ENCODE peak calls at places on chromosomes 4 and X, in ten cellular contexts. U is tibial artery, H is brain microvascular endothelial cell, Y is GM06990, W is HAP-1, L is breast epithelium, B is cardiac muscle cell, X is aorta, R is ovary, V is adipocyte. O is an unnamed sample.
A peak's percentile ranks its signal among the peaks of the same experiment; 100 is the strongest.

GRCh38 chrX:134670241-134670811 is 12.1 kb upstream of the PLAC1 start:
- DNase-seq in V (peak; percentile 56), L (peak; percentile 41), W (no peak), U (no peak), X (peak; percentile 47), Y (no peak), H (peak; percentile 29), B (no peak), R (no peak), O (peak; percentile 47)

GRCh38 chr4:114027596-114027995 is 48.1 kb upstream of the ARSJ start:
- DNase-seq in H (no peak), W (no peak), R (no peak), X (no peak), B (no peak), Y (no peak), U (no peak), L (no peak), V (no peak), O (no peak)

GRCh38 chrX:46704767-46705386 is 54.0 kb downstream of the SLC9A7 start:
- DNase-seq in X (no peak), W (no peak), H (peak; percentile 24), L (no peak), U (no peak), V (peak; percentile 13), B (no peak), Y (peak; percentile 61), R (no peak), O (no peak)

GRCh38 chr4:151951727-151952078 is 190.9 kb upstream of the GATB start:
- DNase-seq in R (no peak), V (no peak), Y (no peak), B (no peak), X (no peak), W (no peak), H (no peak), L (no peak), U (no peak), O (no peak)

GRCh38 chrX:118038614-118039365 is 77.8 kb downstream of the KLHL13 start:
- DNase-seq in L (no peak), W (no peak), B (no peak), V (no peak), Y (no peak), H (no peak), R (no peak), U (peak; percentile 72), X (no peak), O (no peak)

GRCh38 chrX:78029663-78030062 is 60.2 kb upstream of the PGAM4 start:
- DNase-seq in B (peak; percentile 10), W (peak; percentile 17), V (peak; percentile 64), U (no peak), L (no peak), X (no peak), R (no peak), Y (no peak), H (peak; percentile 11), O (peak; percentile 9)

GRCh38 chr4:76654796-76655195 is 219.8 kb downstream of the SHROOM3 start:
- DNase-seq in H (no peak), V (peak; percentile 29), L (no peak), B (no peak), Y (no peak), R (no peak), X (no peak), U (no peak), W (no peak), O (no peak)

GRCh38 chrX:39000802-39001201 is 199.5 kb downstream of the MID1IP1 start:
- DNase-seq in W (no peak), L (no peak), U (no peak), R (no peak), B (no peak), H (no peak), X (no peak), V (peak; percentile 9), Y (no peak), O (no peak)

GRCh38 chr4:17785858-17786257 is 4.4 kb upstream of the FAM184B start:
- DNase-seq in Y (no peak), H (no peak), B (no peak), R (no peak), U (no peak), W (no peak), X (no peak), L (no peak), V (no peak), O (no peak)

GRCh38 chr4:82713856-82714255 is 84.7 kb downstream of the SCD5 start:
- DNase-seq in W (no peak), V (no peak), R (no peak), U (no peak), H (peak; percentile 47), X (no peak), L (no peak), Y (no peak), B (no peak), O (no peak)

GRCh38 chrX:18649498-18649951 is 22.4 kb downstream of the RS1 start:
- DNase-seq in V (peak; percentile 7), B (peak; percentile 4), W (no peak), L (no peak), H (no peak), X (no peak), Y (no peak), R (no peak), U (no peak), O (peak; percentile 59)
- H3K4me3 ChIP-seq in V (no peak overlapping the region), B (no peak overlapping the region), W (no peak overlapping the region), L (no peak overlapping the region), H (no peak overlapping the region), X (no peak overlapping the region), Y (no peak overlapping the region), R (no peak overlapping the region), U (no peak overlapping the region), O (no peak overlapping the region)

GRCh38 chr4:67635331-67635730 is 65.6 kb downstream of the UBA6 start:
- DNase-seq in V (no peak), U (no peak), W (no peak), X (no peak), L (no peak), Y (no peak), H (no peak), R (no peak), B (no peak), O (no peak)
- H3K36me3 ChIP-seq in V (peaks cover 58% of the 10 kb centered on the region), U (peaks cover 71% of the 10 kb centered on the region), W (peaks cover 44% of the 10 kb centered on the region), X (peaks cover 2% of the 10 kb centered on the region), L (peaks cover 9% of the 10 kb centered on the region), Y (peaks cover 5% of the 10 kb centered on the region), H (peaks cover 15% of the 10 kb centered on the region), R (no peaks in the 10 kb centered on the region), B (peaks cover 51% of the 10 kb centered on the region), O (peaks cover 9% of the 10 kb centered on the region)

GRCh38 chr4:42398448-42399355 is 1.4 kb downstream of the SHISA3 start:
- DNase-seq in W (peak; percentile 80), Y (no peak), X (peak; percentile 48), H (no peak), R (no peak), U (no peak), V (no peak), B (peak; percentile 49), L (no peak), O (peak; percentile 70)
- H3K27me3 ChIP-seq in W (no peaks in the 10 kb centered on the region), Y (no peaks in the 10 kb centered on the region), X (peaks cover 3% of the 10 kb centered on the region), H (peaks cover 3% of the 10 kb centered on the region), R (no peaks in the 10 kb centered on the region), U (peaks cover 38% of the 10 kb centered on the region), V (peaks cover 32% of the 10 kb centered on the region), B (peaks cover 100% of the 10 kb centered on the region), L (peaks cover 62% of the 10 kb centered on the region), O (peaks cover 68% of the 10 kb centered on the region)

GRCh38 chrX:2540426-2540942 is 39.7 kb upstream of the DHRSX start:
- DNase-seq in Y (no peak), V (no peak), R (no peak), W (no peak), U (no peak), L (no peak), X (no peak), H (no peak), B (no peak), O (no peak)
- H3K4me3 ChIP-seq in Y (no peak overlapping the region), V (no peak overlapping the region), R (no peak overlapping the region), W (no peak overlapping the region), U (no peak overlapping the region), L (no peak overlapping the region), X (no peak overlapping the region), H (no peak overlapping the region), B (no peak overlapping the region), O (no peak overlapping the region)

DNA sequence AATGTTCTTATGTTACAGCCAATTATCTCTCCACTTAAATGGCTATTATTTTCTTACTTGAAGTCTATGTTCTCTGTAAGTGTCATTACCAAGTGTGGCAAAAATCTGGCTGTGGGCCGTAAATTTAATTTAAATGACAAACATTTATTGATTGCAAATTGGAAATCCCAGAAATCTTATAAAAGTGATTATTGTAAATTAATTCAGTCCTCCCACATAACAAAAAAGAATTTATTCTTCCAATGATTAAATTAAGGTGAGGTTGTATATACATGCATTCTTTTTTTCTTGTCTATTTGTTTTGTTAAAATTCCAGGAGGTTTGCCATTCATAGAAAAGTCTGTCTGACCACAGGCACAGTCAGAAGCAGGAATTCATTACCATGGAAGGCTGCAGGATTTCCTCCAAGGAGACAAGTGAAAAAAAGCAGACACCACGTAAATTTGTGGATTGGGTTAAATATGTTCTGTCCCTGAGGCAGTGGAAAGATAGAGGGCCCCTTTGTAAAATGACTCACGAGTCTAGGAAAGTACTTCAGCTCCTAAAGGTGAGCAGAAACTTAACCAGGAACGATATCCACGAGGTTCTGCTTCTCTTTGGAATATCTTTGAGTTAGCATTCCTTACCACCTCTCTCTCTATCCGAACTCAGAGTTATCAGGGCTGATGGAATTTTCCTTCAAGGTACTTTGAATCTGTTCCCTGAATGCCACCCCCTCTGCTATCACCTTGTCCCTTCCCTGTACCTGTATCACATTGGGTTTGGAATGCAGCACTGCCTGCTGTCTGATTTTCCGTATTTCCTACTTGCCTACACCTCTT is 10.7 kb downstream of the PPARGC1A start:
- DNase-seq in L (no peak), V (no peak), X (no peak), H (no peak), U (no peak), Y (no peak), R (no peak), W (no peak), B (peak; percentile 73), O (no peak)
- H3K36me3 ChIP-seq in L (no peaks in the 10 kb centered on the region), V (peaks cover 26% of the 10 kb centered on the region), X (no peaks in the 10 kb centered on the region), H (no peaks in the 10 kb centered on the region), U (no peaks in the 10 kb centered on the region), Y (no peaks in the 10 kb centered on the region), R (no peaks in the 10 kb centered on the region), W (no peaks in the 10 kb centered on the region), B (peaks cover 11% of the 10 kb centered on the region), O (no peaks in the 10 kb centered on the region)

DNA sequence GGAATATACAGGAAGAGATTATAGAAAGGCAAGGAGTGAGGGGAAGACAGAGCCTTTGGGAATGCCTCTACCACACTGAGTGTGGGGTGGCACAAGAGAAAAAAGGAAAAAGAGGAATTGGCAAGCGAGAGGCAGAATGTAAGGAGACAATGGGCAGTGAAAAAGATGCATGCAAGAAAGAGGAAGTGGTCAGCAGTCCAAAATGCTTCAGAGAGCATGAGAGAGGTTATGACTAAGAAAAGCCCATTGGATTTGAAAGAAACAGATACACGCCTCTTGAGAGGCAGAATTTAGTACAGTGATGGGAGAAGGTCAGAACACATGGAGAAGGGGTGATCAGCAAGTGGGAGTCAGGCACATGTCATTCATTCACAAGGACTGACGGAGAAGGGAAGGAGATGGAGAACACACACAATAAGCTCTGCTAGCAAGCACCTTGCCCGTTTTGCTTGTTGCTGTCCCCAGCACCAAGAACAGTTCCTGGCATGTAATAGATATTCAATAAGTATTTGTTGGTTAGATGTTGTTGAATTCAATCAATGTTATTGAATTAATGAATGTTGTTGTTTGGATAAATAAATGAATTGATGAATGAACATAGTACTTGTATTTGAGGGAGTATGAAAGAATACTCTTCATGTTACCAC is 6.3 kb downstream of the DCHS2 start:
- DNase-seq in U (no peak), W (no peak), Y (no peak), B (peak; percentile 11), X (no peak), H (no peak), V (no peak), R (no peak), L (no peak), O (no peak)
- H3K27me3 ChIP-seq in U (peaks cover 34% of the 10 kb centered on the region), W (no peaks in the 10 kb centered on the region), Y (no peaks in the 10 kb centered on the region), B (peaks cover 64% of the 10 kb centered on the region), X (no peaks in the 10 kb centered on the region), H (peaks cover 11% of the 10 kb centered on the region), V (peaks cover 61% of the 10 kb centered on the region), R (no peaks in the 10 kb centered on the region), L (peaks cover 16% of the 10 kb centered on the region), O (peaks cover 15% of the 10 kb centered on the region)